ENCODE peak calls at places on chromosomes 13 and 19, in six cellular contexts. One of them, this sample, is unnamed.

GRCh38 chr19:46859637-46860124 is 1.1 kb upstream of the ARHGAP35 start:
- DNase-seq in PC-3: peak; percentile 51
- DNase-seq in HCT116: no peak
- DNase-seq in neural progenitor cell: no peak
- DNase-seq in GM23248: peak; percentile 78
- DNase-seq in SK-N-SH: peak; percentile 58
- DNase-seq in this sample: no peak

GRCh38 chr19:4986471-4986888 is 17.6 kb downstream of the KDM4B start:
- DNase-seq in neural progenitor cell: no peak
- DNase-seq in HCT116: no peak
- DNase-seq in SK-N-SH: no peak
- DNase-seq in PC-3: no peak
- DNase-seq in GM23248: no peak
- DNase-seq in this sample: no peak

GRCh38 chr13:79541426-79542049 is 60.6 kb downstream of the NDFIP2 start:
- DNase-seq in PC-3: peak; percentile 82
- DNase-seq in SK-N-SH: peak; percentile 21
- DNase-seq in neural progenitor cell: peak; percentile 40
- DNase-seq in HCT116: peak; percentile 56
- DNase-seq in GM23248: peak; percentile 55
- DNase-seq in this sample: peak; percentile 61

GRCh38 chr19:2254052-2254872 is 2.0 kb downstream of the JSRP1 start:
- DNase-seq in PC-3: no peak
- DNase-seq in HCT116: no peak
- DNase-seq in GM23248: peak; percentile 28
- DNase-seq in neural progenitor cell: peak; percentile 84
- DNase-seq in SK-N-SH: peak; percentile 45
- DNase-seq in this sample: no peak

GRCh38 chr13:63311587-63311986 is 1895.9 kb upstream of the PCDH20 start:
- DNase-seq in PC-3: no peak
- DNase-seq in GM23248: no peak
- DNase-seq in neural progenitor cell: no peak
- DNase-seq in HCT116: no peak
- DNase-seq in SK-N-SH: no peak
- DNase-seq in this sample: no peak

GRCh38 chr13:113744197-113745000 is 14.6 kb upstream of the TMEM255B start:
- DNase-seq in SK-N-SH: no peak
- DNase-seq in neural progenitor cell: no peak
- DNase-seq in HCT116: no peak
- DNase-seq in GM23248: no peak
- DNase-seq in PC-3: no peak
- DNase-seq in this sample: no peak

GRCh38 chr13:46341112-46341711 is 45.8 kb downstream of the RUBCNL start:
- DNase-seq in neural progenitor cell: no peak
- DNase-seq in HCT116: no peak
- DNase-seq in GM23248: peak; percentile 92
- DNase-seq in SK-N-SH: no peak
- DNase-seq in PC-3: peak; percentile 56
- DNase-seq in this sample: no peak

GRCh38 chr13:46361535-46361934 is 25.5 kb downstream of the RUBCNL start:
- DNase-seq in SK-N-SH: no peak
- DNase-seq in PC-3: peak; percentile 51
- DNase-seq in neural progenitor cell: no peak
- DNase-seq in GM23248: peak; percentile 55
- DNase-seq in HCT116: no peak
- DNase-seq in this sample: no peak

GRCh38 chr13:43475135-43475534 is 311.6 kb downstream of the ENOX1 start:
- DNase-seq in neural progenitor cell: no peak
- DNase-seq in PC-3: no peak
- DNase-seq in HCT116: no peak
- DNase-seq in SK-N-SH: no peak
- DNase-seq in GM23248: no peak
- DNase-seq in this sample: no peak

GRCh38 chr19:28615966-28616365 is 597.0 kb downstream of the UQCRFS1 start:
- DNase-seq in SK-N-SH: no peak
- DNase-seq in GM23248: no peak
- DNase-seq in PC-3: no peak
- DNase-seq in HCT116: no peak
- DNase-seq in neural progenitor cell: no peak
- DNase-seq in this sample: no peak

GRCh38 chr19:18368504-18369222 is 17.3 kb upstream of the GDF15 start:
- DNase-seq in PC-3: no peak
- DNase-seq in GM23248: no peak
- DNase-seq in HCT116: no peak
- DNase-seq in neural progenitor cell: peak; percentile 61
- DNase-seq in SK-N-SH: no peak
- DNase-seq in this sample: no peak

GRCh38 chr13:20354722-20355121 is 122.6 kb upstream of the GJB6 start:
- DNase-seq in HCT116: no peak
- DNase-seq in PC-3: no peak
- DNase-seq in GM23248: no peak
- DNase-seq in SK-N-SH: no peak
- DNase-seq in neural progenitor cell: no peak
- DNase-seq in this sample: no peak

GRCh38 chr13:112247471-112248405 is 128.4 kb upstream of the SPACA7 start:
- DNase-seq in GM23248: no peak
- DNase-seq in neural progenitor cell: no peak
- DNase-seq in SK-N-SH: no peak
- DNase-seq in PC-3: no peak
- DNase-seq in HCT116: no peak
- DNase-seq in this sample: no peak

GRCh38 chr19:57406516-57407123 is 4.3 kb upstream of the ZNF17 start:
- DNase-seq in GM23248: peak; percentile 80
- DNase-seq in neural progenitor cell: peak; percentile 85
- DNase-seq in PC-3: peak; percentile 76
- DNase-seq in HCT116: peak; percentile 32
- DNase-seq in SK-N-SH: peak; percentile 79
- DNase-seq in this sample: peak; percentile 65

GRCh38 chr19:17775991-17776803 is 18.7 kb upstream of the B3GNT3 start:
- DNase-seq in neural progenitor cell: no peak
- DNase-seq in PC-3: peak; percentile 37
- DNase-seq in GM23248: peak; percentile 52
- DNase-seq in SK-N-SH: no peak
- DNase-seq in HCT116: no peak
- DNase-seq in this sample: no peak

DNA sequence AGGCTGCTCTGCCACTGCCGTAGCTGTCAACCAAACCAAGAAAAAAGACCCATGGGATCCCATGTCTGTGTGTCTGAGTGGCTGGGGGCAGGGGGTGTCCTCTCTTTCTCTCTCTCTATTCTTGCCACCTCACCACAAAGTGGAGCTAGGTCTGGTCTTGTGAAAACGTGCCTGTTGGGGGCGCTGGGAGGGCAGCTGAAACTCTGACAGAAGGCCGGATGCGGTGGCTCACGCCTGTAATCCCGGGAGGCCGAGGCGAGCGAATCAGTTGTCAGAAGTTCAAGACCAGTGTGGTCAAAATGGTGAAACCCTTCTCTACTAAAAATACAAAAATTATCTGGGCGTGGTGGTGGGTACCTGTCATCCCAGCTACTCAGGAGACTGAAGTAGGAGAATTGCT is 29.2 kb downstream of the ZNF146 start:
- DNase-seq in PC-3: no peak
- DNase-seq in neural progenitor cell: no peak
- DNase-seq in SK-N-SH: no peak
- DNase-seq in HCT116: no peak
- DNase-seq in GM23248: no peak
- DNase-seq in this sample: no peak
- TF ChIP-seq EZH2phosphoT487 in PC-3: no peak
- TF ChIP-seq EZH2phosphoT487 in neural progenitor cell: no peak
- TF ChIP-seq EZH2phosphoT487 in SK-N-SH: no peak
- TF ChIP-seq EZH2phosphoT487 in HCT116: no peak
- TF ChIP-seq EZH2phosphoT487 in GM23248: no peak
- TF ChIP-seq EZH2phosphoT487 in this sample: no peak

GRCh38 chr13:31201341-31202024 is 1.7 kb downstream of the B3GLCT start:
- DNase-seq in PC-3: peak; percentile 50
- DNase-seq in GM23248: peak; percentile 88
- DNase-seq in SK-N-SH: peak; percentile 44
- DNase-seq in neural progenitor cell: no peak
- DNase-seq in HCT116: no peak
- DNase-seq in this sample: no peak
- H3K9ac ChIP-seq in PC-3: peak overlapping the region; percentile 59
- H3K9ac ChIP-seq in GM23248: peak overlapping the region; percentile 90
- H3K9ac ChIP-seq in SK-N-SH: peak overlapping the region; percentile 91
- H3K9ac ChIP-seq in neural progenitor cell: no peak overlapping the region
- H3K9ac ChIP-seq in HCT116: peak overlapping the region; percentile 67
- H3K9ac ChIP-seq in this sample: peak overlapping the region; percentile 65

DNA sequence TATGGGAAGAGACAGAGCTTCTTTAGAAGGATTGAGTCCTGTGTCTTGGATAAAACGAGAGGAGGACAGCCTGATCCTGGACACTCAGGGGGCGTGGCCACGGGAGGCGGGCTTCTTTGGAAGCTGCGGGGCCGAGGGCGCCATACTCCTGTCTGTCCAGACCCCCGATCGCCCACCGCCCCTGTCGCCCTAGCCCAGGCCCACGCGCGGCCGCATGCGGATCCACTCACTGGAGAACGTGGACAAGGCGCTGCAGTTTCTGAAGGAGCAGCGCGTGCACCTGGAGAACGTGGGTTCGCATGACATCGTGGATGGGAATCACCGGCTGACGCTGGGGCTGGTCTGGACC is 23.1 kb downstream of the SPTBN4 start:
- DNase-seq in PC-3: no peak
- DNase-seq in neural progenitor cell: no peak
- DNase-seq in HCT116: no peak
- DNase-seq in SK-N-SH: no peak
- DNase-seq in GM23248: no peak
- DNase-seq in this sample: no peak
- H3K4me3 ChIP-seq in PC-3: no peak overlapping the region
- H3K4me3 ChIP-seq in neural progenitor cell: no peak overlapping the region
- H3K4me3 ChIP-seq in HCT116: no peak overlapping the region
- H3K4me3 ChIP-seq in SK-N-SH: no peak overlapping the region
- H3K4me3 ChIP-seq in GM23248: no peak overlapping the region
- H3K4me3 ChIP-seq in this sample: no peak overlapping the region

DNA sequence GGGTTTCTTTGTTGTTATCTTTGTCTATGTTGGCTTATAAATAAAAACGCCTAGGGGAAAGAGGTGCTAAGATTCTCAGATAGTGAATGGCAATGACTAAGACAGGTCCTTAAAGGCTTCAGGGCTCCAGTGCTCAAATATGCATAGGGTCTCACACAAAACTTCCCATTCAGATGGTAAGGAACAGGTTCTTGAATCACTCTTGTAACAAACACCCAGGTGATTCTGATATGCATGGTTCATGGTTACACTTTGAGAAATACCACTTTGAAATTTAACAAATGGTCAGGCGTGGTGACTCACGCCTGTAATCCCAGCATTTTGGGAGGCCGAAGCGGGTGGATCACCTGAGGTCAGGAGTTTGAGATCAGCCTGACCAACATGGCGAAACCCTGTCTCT is 17.1 kb downstream of the NUDT15 start:
- DNase-seq in neural progenitor cell: no peak
- DNase-seq in GM23248: no peak
- DNase-seq in PC-3: no peak
- DNase-seq in SK-N-SH: no peak
- DNase-seq in HCT116: no peak
- DNase-seq in this sample: no peak
- TF ChIP-seq EZH2phosphoT487 in neural progenitor cell: no peak
- TF ChIP-seq EZH2phosphoT487 in GM23248: no peak
- TF ChIP-seq EZH2phosphoT487 in PC-3: no peak
- TF ChIP-seq EZH2phosphoT487 in SK-N-SH: no peak
- TF ChIP-seq EZH2phosphoT487 in HCT116: no peak
- TF ChIP-seq EZH2phosphoT487 in this sample: no peak

DNA sequence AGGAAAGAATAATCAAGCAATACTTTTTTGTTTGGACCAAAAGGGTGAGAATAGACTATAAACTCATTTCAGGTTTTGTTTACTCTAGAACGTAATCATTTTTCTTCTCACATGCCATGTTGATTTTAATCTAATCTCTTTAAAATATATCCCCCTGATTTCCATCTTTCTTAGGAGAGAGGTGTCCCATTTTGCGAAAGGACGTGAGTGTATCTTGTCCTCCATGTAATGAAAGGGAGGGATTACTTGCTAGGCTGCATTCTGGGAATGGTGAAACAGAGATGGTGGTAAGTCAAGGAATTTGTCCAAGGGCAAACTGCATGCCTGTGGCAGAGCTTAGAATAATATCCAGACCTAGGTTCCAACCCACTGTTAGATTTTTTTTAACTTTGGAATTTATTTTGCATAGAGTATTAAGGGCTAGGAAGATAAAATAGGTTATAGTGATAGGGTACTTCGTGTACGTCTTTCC is 1.8 kb upstream of the ANKRD10 start:
- DNase-seq in neural progenitor cell: no peak
- DNase-seq in SK-N-SH: no peak
- DNase-seq in HCT116: no peak
- DNase-seq in GM23248: peak; percentile 82
- DNase-seq in PC-3: no peak
- DNase-seq in this sample: no peak
- H3K9ac ChIP-seq in neural progenitor cell: no peak overlapping the region
- H3K9ac ChIP-seq in SK-N-SH: peak overlapping the region; percentile 99
- H3K9ac ChIP-seq in HCT116: peak overlapping the region; percentile 98
- H3K9ac ChIP-seq in GM23248: peak overlapping the region; percentile 94
- H3K9ac ChIP-seq in PC-3: no peak overlapping the region
- H3K9ac ChIP-seq in this sample: no peak overlapping the region

GRCh38 chr13:98476538-98476966 is 100.4 kb downstream of the STK24 start:
- DNase-seq in HCT116: peak; percentile 64
- DNase-seq in SK-N-SH: no peak
- DNase-seq in neural progenitor cell: no peak
- DNase-seq in PC-3: peak; percentile 82
- DNase-seq in GM23248: peak; percentile 95
- DNase-seq in this sample: peak; percentile 86
- H3K4me3 ChIP-seq in HCT116: peak overlapping the region; percentile 24
- H3K4me3 ChIP-seq in SK-N-SH: no peak overlapping the region
- H3K4me3 ChIP-seq in neural progenitor cell: no peak overlapping the region
- H3K4me3 ChIP-seq in PC-3: peak overlapping the region; percentile 24
- H3K4me3 ChIP-seq in GM23248: peak overlapping the region; percentile 24
- H3K4me3 ChIP-seq in this sample: peak overlapping the region; percentile 14

GRCh38 chr19:3665681-3666544 is 34.4 kb downstream of the PIP5K1C start:
- DNase-seq in GM23248: peak; percentile 52
- DNase-seq in HCT116: no peak
- DNase-seq in PC-3: peak; percentile 26
- DNase-seq in SK-N-SH: peak; percentile 96
- DNase-seq in neural progenitor cell: peak; percentile 66
- DNase-seq in this sample: peak; percentile 24
- TF ChIP-seq EZH2phosphoT487 in GM23248: no peak
- TF ChIP-seq EZH2phosphoT487 in HCT116: no peak
- TF ChIP-seq EZH2phosphoT487 in PC-3: no peak
- TF ChIP-seq EZH2phosphoT487 in SK-N-SH: no peak
- TF ChIP-seq EZH2phosphoT487 in neural progenitor cell: no peak
- TF ChIP-seq EZH2phosphoT487 in this sample: no peak

DNA sequence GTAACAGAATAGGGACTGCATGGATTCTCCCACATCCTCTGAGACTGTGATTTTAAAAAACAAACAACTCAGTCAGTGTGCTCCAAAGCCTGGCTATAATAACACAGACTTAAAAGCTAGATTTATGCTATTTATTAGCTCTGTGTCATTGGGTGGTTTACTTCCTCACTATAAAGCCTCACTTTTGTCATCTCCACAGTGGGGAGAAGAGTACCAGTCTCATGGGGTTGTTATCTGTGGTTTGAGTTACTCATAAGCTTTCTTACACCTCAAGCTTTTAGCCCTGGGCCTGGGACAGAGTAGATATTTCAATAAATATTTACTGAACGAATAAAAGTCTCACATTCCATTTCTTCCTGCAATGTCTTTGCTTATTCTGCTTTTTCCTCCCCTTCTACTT is 5.3 kb downstream of the RNASEH2B start:
- DNase-seq in HCT116: no peak
- DNase-seq in neural progenitor cell: no peak
- DNase-seq in GM23248: peak; percentile 70
- DNase-seq in PC-3: peak; percentile 43
- DNase-seq in SK-N-SH: no peak
- DNase-seq in this sample: no peak
- H3K9ac ChIP-seq in HCT116: no peak overlapping the region
- H3K9ac ChIP-seq in neural progenitor cell: no peak overlapping the region
- H3K9ac ChIP-seq in GM23248: peak overlapping the region; percentile 53
- H3K9ac ChIP-seq in PC-3: no peak overlapping the region
- H3K9ac ChIP-seq in SK-N-SH: no peak overlapping the region
- H3K9ac ChIP-seq in this sample: no peak overlapping the region